ENCODE peak calls at places on chromosomes 7 and 10, in seven cellular contexts. S is glomerular endothelial cell, K is NCI-H2029, D is BJ, H is T-helper 1 cell, R is skeletal muscle cell, G is AG20443. T is an unnamed sample.

GRCh38 chr7:34451923-34452322 is 206.1 kb upstream of the NPSR1 start:
- DNase-seq in S (no peak), R (peak), D (no peak), H (no peak), G (peak), K (no peak), T (no peak)

GRCh38 chr7:70512144-70512543 is 619.8 kb upstream of the GALNT17 start:
- DNase-seq in D (no peak), G (no peak), H (no peak), R (no peak), K (no peak), S (no peak), T (no peak)

GRCh38 chr7:114508096-114508495 is 93.5 kb downstream of the FOXP2 start:
- DNase-seq in S (no peak), K (no peak), H (no peak), R (peak), G (peak), D (no peak), T (no peak)

GRCh38 chr10:122740640-122741039 is 41.0 kb upstream of the C10orf120 start:
- DNase-seq in K (peak), H (no peak), G (no peak), R (no peak), S (no peak), D (no peak), T (no peak)

GRCh38 chr7:84123903-84124573 is 70.6 kb downstream of the SEMA3A start:
- DNase-seq in K (no peak), D (no peak), G (peak), S (no peak), H (no peak), R (peak), T (no peak)

GRCh38 chr7:149237502-149237901 is 1.9 kb upstream of the ZNF212 start:
- DNase-seq in R (no peak), G (no peak), S (no peak), D (no peak), K (no peak), H (no peak), T (no peak)

GRCh38 chr7:42222891-42223290 is 14.1 kb downstream of the GLI3 start:
- DNase-seq in D (no peak), H (no peak), K (no peak), R (no peak), S (no peak), G (no peak), T (no peak)

GRCh38 chr10:101856626-101857025 is 13.0 kb upstream of the KCNIP2 start:
- DNase-seq in S (no peak), G (peak), H (no peak), D (no peak), K (no peak), R (peak), T (no peak)

GRCh38 chr7:69076566-69076965 is 521.7 kb upstream of the AUTS2 start:
- DNase-seq in G (no peak), K (no peak), D (no peak), H (no peak), S (no peak), R (no peak), T (no peak)

GRCh38 chr7:107047902-107048782 is 3.6 kb downstream of the PRKAR2B start:
- DNase-seq in D (no peak), G (no peak), S (peak), K (no peak), H (no peak), R (no peak), T (no peak)

GRCh38 chr7:40329601-40330153 is 194.9 kb downstream of the SUGCT start:
- DNase-seq in R (no peak), D (peak), K (peak), H (peak), S (no peak), G (peak), T (no peak)

GRCh38 chr10:110857265-110858158 is 14.2 kb upstream of the PDCD4 start:
- DNase-seq in D (no peak), R (no peak), H (peak), S (no peak), K (peak), G (no peak), T (peak)

GRCh38 chr10:82934429-82934828 is 1059.4 kb downstream of the NRG3 start:
- DNase-seq in R (no peak), S (no peak), H (no peak), K (no peak), G (peak), D (no peak), T (no peak)

GRCh38 chr7:128404143-128404681 is 5.6 kb downstream of the IMPDH1 start:
- DNase-seq in S (no peak), G (no peak), K (no peak), D (no peak), R (no peak), H (no peak), T (no peak)

GRCh38 chr10:10872035-10872673 is 145.5 kb upstream of the CELF2 start:
- DNase-seq in H (no peak), S (peak), D (peak), R (peak), K (no peak), G (peak), T (no peak)

GRCh38 chr7:120052884-120053382 is 220.0 kb upstream of the KCND2 start:
- DNase-seq in G (peak), H (no peak), R (peak), D (peak), S (no peak), K (no peak), T (no peak)

GRCh38 chr7:100867796-100868485 is 754 bp downstream of the TRIP6 start:
- DNase-seq in D (no peak), G (no peak), H (no peak), S (no peak), K (no peak), R (no peak), T (no peak)

GRCh38 chr7:45697576-45698136 is 123.5 kb downstream of the ADCY1 start:
- DNase-seq in G (peak), S (no peak), D (no peak), K (no peak), R (no peak), H (no peak), T (peak)

GRCh38 chr7:26156454-26157365 is 4.7 kb downstream of the NFE2L3 start:
- DNase-seq in S (peak), K (no peak), H (peak), G (peak), R (peak), D (peak), T (peak)

GRCh38 chr10:77702166-77702565 is 64.6 kb upstream of the KCNMA1 start:
- DNase-seq in H (no peak), G (peak), S (no peak), K (no peak), D (peak), R (peak), T (no peak)

GRCh38 chr10:29344073-29344820 is 55.4 kb downstream of the LYZL1 start:
- DNase-seq in R (peak), K (no peak), D (no peak), S (peak), H (no peak), G (peak), T (no peak)

GRCh38 chr10:122163182-122164027 is 107.7 kb upstream of the BTBD16 start:
- DNase-seq in S (no peak), D (no peak), R (no peak), H (no peak), G (peak), K (peak), T (no peak)

GRCh38 chr7:9955138-9955537 is 1018.5 kb upstream of the PHF14 start:
- DNase-seq in H (no peak), D (no peak), K (no peak), G (no peak), R (no peak), S (no peak), T (no peak)

GRCh38 chr10:3426190-3426845 is 253.7 kb upstream of the PITRM1 start:
- DNase-seq in D (no peak), R (no peak), K (no peak), H (no peak), G (peak), S (peak), T (no peak)

GRCh38 chr10:34794835-34795234 is 20.3 kb downstream of the PARD3 start:
- DNase-seq in G (no peak), S (no peak), H (no peak), D (no peak), K (no peak), R (no peak), T (no peak)

GRCh38 chr7:47383696-47384445 is 198.0 kb downstream of the TNS3 start:
- DNase-seq in G (no peak), D (no peak), K (no peak), H (no peak), R (no peak), S (no peak), T (no peak)

GRCh38 chr7:142365410-142365842 is 107.6 kb upstream of the PRSS58 start:
- DNase-seq in H (no peak), D (no peak), G (no peak), K (no peak), R (no peak), S (no peak), T (no peak)

GRCh38 chr7:80779456-80779855 is 139.4 kb downstream of the SEMA3C start:
- DNase-seq in G (no peak), H (no peak), R (no peak), D (no peak), S (no peak), K (no peak), T (no peak)

GRCh38 chr10:24456319-24456718 is 247.4 kb downstream of the KIAA1217 start:
- DNase-seq in D (peak), R (peak), K (no peak), H (no peak), S (no peak), G (peak), T (no peak)

GRCh38 chr7:99137418-99138180 is 6.3 kb downstream of the SMURF1 start:
- DNase-seq in H (no peak), G (peak), D (no peak), S (no peak), R (no peak), K (no peak), T (no peak)

GRCh38 chr7:124276005-124276606 is 243.2 kb upstream of the TMEM229A start:
- DNase-seq in G (no peak), S (no peak), H (no peak), K (no peak), D (no peak), R (no peak), T (no peak)

GRCh38 chr10:7409045-7409731 is 1.6 kb downstream of the SFMBT2 start:
- DNase-seq in G (no peak), S (no peak), D (no peak), H (peak), R (no peak), K (no peak), T (peak)

GRCh38 chr10:15436696-15437095 is 65.6 kb upstream of the FAM171A1 start:
- DNase-seq in G (no peak), H (no peak), D (no peak), S (no peak), K (no peak), R (no peak), T (no peak)

GRCh38 chr10:74839708-74840107 is 13.3 kb downstream of the KAT6B start:
- DNase-seq in K (no peak), H (no peak), G (no peak), D (no peak), R (no peak), S (no peak), T (no peak)

GRCh38 chr10:47454294-47455058 is 29.4 kb downstream of the ANXA8 start:
- DNase-seq in D (no peak), K (no peak), R (no peak), S (no peak), G (peak), H (no peak), T (peak)

GRCh38 chr10:103145860-103146466 is 47.1 kb downstream of the NT5C2 start:
- DNase-seq in K (no peak), H (no peak), S (peak), D (peak), G (peak), R (peak), T (no peak)